ENCODE peak calls at places on chromosomes 1 and 21, in ten cellular contexts. F is stimulated activated CD8-positive, alpha-beta memory T cell treated with anti-CD3 and anti-CD28 coated beads, Interleukin-4, amount 100 ng/mL, for 24 hours; P is Caco-2; V is GM03348; W is stimulated activated CD4-positive, alpha-beta T cell treated with anti-CD3 and anti-CD28 coated beads, Interleukin-4, amount 100 ng/mL, for 24 hours; U is HFFc6; G is AG09319; B is Peyer's patch; Z is memory B cell; L is fibroblast of the aortic adventitia. I is an unnamed sample.

GRCh38 chr1:36822648-36823047 is 211.7 kb downstream of the GRIK3 start:
- DNase-seq in F (no peak), P (no peak), V (no peak), W (no peak), U (no peak), G (no peak), B (no peak), Z (no peak), L (no peak), I (no peak)

GRCh38 chr21:34274001-34274400 is 89.8 kb upstream of the KCNE2 start:
- DNase-seq in F (no peak), P (no peak), V (peak), W (no peak), U (no peak), G (no peak), B (no peak), Z (no peak), L (peak), I (no peak)

GRCh38 chr1:242043165-242043564 is 44.3 kb upstream of the MAP1LC3C start:
- DNase-seq in F (no peak), P (no peak), V (no peak), W (no peak), U (no peak), G (no peak), B (no peak), Z (no peak), L (no peak), I (no peak)

GRCh38 chr1:184649500-184649899 is 105.2 kb downstream of the EDEM3 start:
- DNase-seq in F (no peak), P (no peak), V (peak), W (no peak), U (peak), G (no peak), B (no peak), Z (no peak), L (peak), I (no peak)

GRCh38 chr1:180252638-180253536 is 22.8 kb downstream of the LHX4 start:
- DNase-seq in F (peak), P (peak), V (peak), W (peak), U (peak), G (no peak), B (peak), Z (no peak), L (peak), I (no peak)

GRCh38 chr1:8477199-8477982 is 159.5 kb downstream of the SLC45A1 start:
- DNase-seq in F (no peak), P (no peak), V (peak), W (peak), U (peak), G (peak), B (no peak), Z (no peak), L (peak), I (no peak)

GRCh38 chr1:29145739-29146437 is 22.2 kb upstream of the TMEM200B start:
- DNase-seq in F (no peak), P (no peak), V (peak), W (no peak), U (peak), G (peak), B (no peak), Z (no peak), L (peak), I (no peak)

GRCh38 chr1:167689569-167689925 is 32.2 kb upstream of the MPZL1 start:
- DNase-seq in F (no peak), P (no peak), V (no peak), W (no peak), U (peak), G (no peak), B (no peak), Z (no peak), L (peak), I (no peak)

GRCh38 chr1:165678509-165678908 is 19.9 kb downstream of the ALDH9A1 start:
- DNase-seq in F (no peak), P (no peak), V (no peak), W (no peak), U (no peak), G (no peak), B (no peak), Z (no peak), L (no peak), I (no peak)

GRCh38 chr1:159958721-159959380 is 4.8 kb upstream of the SLAMF9 start:
- DNase-seq in F (no peak), P (no peak), V (no peak), W (no peak), U (no peak), G (no peak), B (no peak), Z (no peak), L (no peak), I (no peak)